ENCODE peak calls at places on chromosomes 12 and 14, in four cellular contexts. One of them, this sample, is unnamed. For H3K4me1, the result is how much of the 10 kb centered on the place peaks cover.

GRCh38 chr12:81950871-81951270 is 191.7 kb upstream of the PPFIA2 start:
- DNase-seq in DND-41: no peak
- DNase-seq in neural progenitor cell: no peak
- DNase-seq in endothelial cell of umbilical vein: no peak
- DNase-seq in this sample: no peak

GRCh38 chr12:52020539-52021336 is 14.0 kb downstream of the TAMALIN start:
- DNase-seq in endothelial cell of umbilical vein: peak
- DNase-seq in DND-41: peak
- DNase-seq in neural progenitor cell: peak
- DNase-seq in this sample: peak

GRCh38 chr14:38987781-38988180 is 115.3 kb downstream of the SEC23A start:
- DNase-seq in endothelial cell of umbilical vein: no peak
- DNase-seq in DND-41: no peak
- DNase-seq in neural progenitor cell: no peak
- DNase-seq in this sample: no peak

GRCh38 chr12:74043343-74043742 is 494.3 kb upstream of the ATXN7L3B start:
- DNase-seq in neural progenitor cell: no peak
- DNase-seq in endothelial cell of umbilical vein: no peak
- DNase-seq in DND-41: no peak
- DNase-seq in this sample: no peak

GRCh38 chr12:64039285-64039871 is 182.7 kb downstream of the KICS2 start:
- DNase-seq in endothelial cell of umbilical vein: peak
- DNase-seq in DND-41: no peak
- DNase-seq in neural progenitor cell: peak
- DNase-seq in this sample: no peak

GRCh38 chr12:130826151-130826801 is 12.8 kb downstream of the STX2 start:
- DNase-seq in neural progenitor cell: peak
- DNase-seq in endothelial cell of umbilical vein: peak
- DNase-seq in DND-41: peak
- DNase-seq in this sample: peak

GRCh38 chr14:23407516-23408306 is at the start of gene MYH6:
- DNase-seq in neural progenitor cell: no peak
- DNase-seq in endothelial cell of umbilical vein: no peak
- DNase-seq in DND-41: no peak
- DNase-seq in this sample: peak

GRCh38 chr12:103093499-103094106 is 136.1 kb downstream of the ASCL1 start:
- DNase-seq in neural progenitor cell: no peak
- DNase-seq in endothelial cell of umbilical vein: no peak
- DNase-seq in DND-41: no peak
- DNase-seq in this sample: no peak

GRCh38 chr14:60775296-60775695 is 40.7 kb downstream of the MNAT1 start:
- DNase-seq in neural progenitor cell: no peak
- DNase-seq in endothelial cell of umbilical vein: peak
- DNase-seq in DND-41: no peak
- DNase-seq in this sample: no peak

GRCh38 chr12:45329238-45329637 is 113.3 kb downstream of the ANO6 start:
- DNase-seq in DND-41: no peak
- DNase-seq in neural progenitor cell: no peak
- DNase-seq in endothelial cell of umbilical vein: no peak
- DNase-seq in this sample: no peak

GRCh38 chr12:129909051-129910020 is 5.5 kb upstream of the TMEM132D start:
- DNase-seq in neural progenitor cell: no peak
- DNase-seq in endothelial cell of umbilical vein: no peak
- DNase-seq in DND-41: no peak
- DNase-seq in this sample: no peak

GRCh38 chr12:3727877-3728632 is 24.9 kb downstream of the CRACR2A start:
- DNase-seq in neural progenitor cell: peak
- DNase-seq in DND-41: peak
- DNase-seq in endothelial cell of umbilical vein: no peak
- DNase-seq in this sample: no peak

GRCh38 chr12:49929581-49929980 is 21.0 kb upstream of the AQP2 start:
- DNase-seq in endothelial cell of umbilical vein: no peak
- DNase-seq in DND-41: no peak
- DNase-seq in neural progenitor cell: no peak
- DNase-seq in this sample: no peak

GRCh38 chr12:108649668-108650067 is 16.0 kb upstream of the SELPLG start:
- DNase-seq in DND-41: no peak
- DNase-seq in neural progenitor cell: no peak
- DNase-seq in endothelial cell of umbilical vein: peak
- DNase-seq in this sample: no peak

GRCh38 chr12:106112094-106112822 is 26.5 kb downstream of the NUAK1 start:
- DNase-seq in DND-41: no peak
- DNase-seq in neural progenitor cell: no peak
- DNase-seq in endothelial cell of umbilical vein: no peak
- DNase-seq in this sample: no peak

GRCh38 chr12:26017484-26018211 is 59.2 kb downstream of the RASSF8 start:
- DNase-seq in DND-41: peak
- DNase-seq in endothelial cell of umbilical vein: peak
- DNase-seq in neural progenitor cell: peak
- DNase-seq in this sample: no peak

GRCh38 chr14:80077262-80077661 is 134.0 kb downstream of the DIO2 start:
- DNase-seq in endothelial cell of umbilical vein: no peak
- DNase-seq in neural progenitor cell: no peak
- DNase-seq in DND-41: no peak
- DNase-seq in this sample: no peak

GRCh38 chr12:50979369-50980052 is 27.2 kb downstream of the HIGD1C start:
- DNase-seq in DND-41: no peak
- DNase-seq in endothelial cell of umbilical vein: no peak
- DNase-seq in neural progenitor cell: no peak
- DNase-seq in this sample: no peak

GRCh38 chr14:30389901-30390394 is 169.0 kb upstream of the G2E3 start:
- DNase-seq in DND-41: no peak
- DNase-seq in endothelial cell of umbilical vein: no peak
- DNase-seq in neural progenitor cell: peak
- DNase-seq in this sample: no peak

GRCh38 chr14:100640481-100641273 is 53.5 kb upstream of the BEGAIN start:
- DNase-seq in DND-41: peak
- DNase-seq in neural progenitor cell: no peak
- DNase-seq in endothelial cell of umbilical vein: no peak
- DNase-seq in this sample: no peak

GRCh38 chr12:92164712-92165111 is 19.1 kb upstream of the BTG1 start:
- DNase-seq in DND-41: no peak
- DNase-seq in neural progenitor cell: no peak
- DNase-seq in endothelial cell of umbilical vein: no peak
- DNase-seq in this sample: no peak

GRCh38 chr12:53798575-53798974 is 46.8 kb upstream of the CISTR start:
- DNase-seq in endothelial cell of umbilical vein: no peak
- DNase-seq in DND-41: no peak
- DNase-seq in neural progenitor cell: no peak
- DNase-seq in this sample: no peak

GRCh38 chr14:104358528-104359300 is 220.3 kb downstream of the KIF26A start:
- DNase-seq in endothelial cell of umbilical vein: no peak
- DNase-seq in neural progenitor cell: no peak
- DNase-seq in DND-41: no peak
- DNase-seq in this sample: no peak

GRCh38 chr12:116996648-116997047 is 85.9 kb downstream of the FBXW8 start:
- DNase-seq in endothelial cell of umbilical vein: no peak
- DNase-seq in neural progenitor cell: no peak
- DNase-seq in DND-41: no peak
- DNase-seq in this sample: no peak

GRCh38 chr14:32657081-32657480 is 281.6 kb upstream of the NPAS3 start:
- DNase-seq in endothelial cell of umbilical vein: no peak
- DNase-seq in DND-41: no peak
- DNase-seq in neural progenitor cell: no peak
- DNase-seq in this sample: peak

GRCh38 chr12:87425942-87426554 is 603.2 kb downstream of the C12orf50 start:
- DNase-seq in endothelial cell of umbilical vein: no peak
- DNase-seq in neural progenitor cell: no peak
- DNase-seq in DND-41: no peak
- DNase-seq in this sample: no peak

GRCh38 chr12:44206045-44206444 is 370.2 kb downstream of the TMEM117 start:
- DNase-seq in DND-41: no peak
- DNase-seq in endothelial cell of umbilical vein: no peak
- DNase-seq in neural progenitor cell: no peak
- DNase-seq in this sample: no peak

GRCh38 chr12:57715786-57716185 is 21.9 kb downstream of the OS9 start:
- DNase-seq in DND-41: no peak
- DNase-seq in endothelial cell of umbilical vein: no peak
- DNase-seq in neural progenitor cell: no peak
- DNase-seq in this sample: no peak

GRCh38 chr12:13980548-13981295 is 680 bp downstream of the GRIN2B start:
- DNase-seq in DND-41: no peak
- DNase-seq in endothelial cell of umbilical vein: no peak
- DNase-seq in neural progenitor cell: peak
- DNase-seq in this sample: no peak

GRCh38 chr12:78556651-78557050 is 307.9 kb upstream of the SYT1 start:
- DNase-seq in DND-41: no peak
- DNase-seq in neural progenitor cell: no peak
- DNase-seq in endothelial cell of umbilical vein: no peak
- DNase-seq in this sample: no peak

GRCh38 chr12:85564786-85565185 is 271.4 kb downstream of the RASSF9 start:
- DNase-seq in DND-41: no peak
- DNase-seq in endothelial cell of umbilical vein: no peak
- DNase-seq in neural progenitor cell: no peak
- DNase-seq in this sample: no peak

GRCh38 chr12:47838286-47838931 is 18.7 kb upstream of the HDAC7 start:
- DNase-seq in DND-41: peak
- DNase-seq in neural progenitor cell: peak
- DNase-seq in endothelial cell of umbilical vein: peak
- DNase-seq in this sample: no peak

GRCh38 chr14:71261206-71261605 is 353.9 kb downstream of the PCNX1 start:
- DNase-seq in endothelial cell of umbilical vein: peak
- DNase-seq in neural progenitor cell: no peak
- DNase-seq in DND-41: no peak
- DNase-seq in this sample: no peak

GRCh38 chr12:68873316-68873715 is 59.7 kb downstream of the CPM start:
- DNase-seq in endothelial cell of umbilical vein: no peak
- DNase-seq in DND-41: no peak
- DNase-seq in neural progenitor cell: no peak
- DNase-seq in this sample: no peak

GRCh38 chr12:112007945-112008344 is 5.0 kb downstream of the TMEM116 start:
- DNase-seq in neural progenitor cell: no peak
- DNase-seq in endothelial cell of umbilical vein: no peak
- DNase-seq in DND-41: no peak
- DNase-seq in this sample: peak
- H3K4me1 ChIP-seq in neural progenitor cell: under half
- H3K4me1 ChIP-seq in endothelial cell of umbilical vein: under half
- H3K4me1 ChIP-seq in DND-41: under half
- H3K4me1 ChIP-seq in this sample: under half

GRCh38 chr12:118109088-118109487 is 5.3 kb upstream of the VSIG10 start:
- DNase-seq in DND-41: no peak
- DNase-seq in endothelial cell of umbilical vein: no peak
- DNase-seq in neural progenitor cell: no peak
- DNase-seq in this sample: no peak
- H3K9ac ChIP-seq in DND-41: no peak
- H3K9ac ChIP-seq in endothelial cell of umbilical vein: no peak
- H3K9ac ChIP-seq in neural progenitor cell: no peak
- H3K9ac ChIP-seq in this sample: no peak

GRCh38 chr14:99581371-99581770 is 22.6 kb downstream of the CCDC85C start:
- DNase-seq in DND-41: no peak
- DNase-seq in neural progenitor cell: peak
- DNase-seq in endothelial cell of umbilical vein: no peak
- DNase-seq in this sample: no peak
- H3K4me1 ChIP-seq in DND-41: under half
- H3K4me1 ChIP-seq in neural progenitor cell: under half
- H3K4me1 ChIP-seq in endothelial cell of umbilical vein: under half
- H3K4me1 ChIP-seq in this sample: under half

DNA sequence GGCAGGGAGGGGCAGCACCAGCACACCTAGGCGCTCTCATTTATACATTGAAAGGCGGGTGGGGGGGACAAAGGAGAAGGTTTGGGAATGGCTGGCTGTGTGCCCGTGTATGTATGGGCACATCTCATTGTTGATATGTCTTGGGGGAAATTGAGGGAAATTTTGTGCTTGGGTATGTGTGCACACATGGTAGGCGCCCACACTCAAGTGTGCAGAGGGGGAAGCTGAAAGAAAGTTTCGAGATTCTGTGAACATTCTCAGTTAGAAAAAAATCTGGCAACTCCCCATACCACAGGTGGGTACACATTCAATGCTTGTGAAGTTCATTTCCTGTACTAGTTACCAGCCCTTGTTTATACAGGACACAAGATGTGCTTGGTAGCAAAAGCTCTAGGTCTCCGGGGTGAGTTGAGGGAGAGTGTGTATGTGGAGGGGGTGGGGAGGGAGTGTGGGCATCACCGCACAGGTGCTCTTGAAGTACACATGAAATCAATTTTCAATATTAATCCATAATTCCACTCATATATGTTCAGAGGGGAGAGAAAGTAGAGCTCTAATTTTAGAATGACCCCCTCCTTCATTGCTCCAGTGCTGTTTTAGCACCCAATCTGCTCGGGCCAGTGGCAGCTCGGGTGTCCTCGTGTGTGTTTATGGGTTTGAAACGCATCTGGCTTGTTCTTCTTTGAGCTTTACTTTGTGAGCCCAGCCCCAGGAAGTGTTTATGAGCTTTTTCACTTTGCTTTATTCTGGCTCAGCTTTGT is 286.0 kb downstream of the ZFP36L1 start:
- DNase-seq in DND-41: no peak
- DNase-seq in neural progenitor cell: no peak
- DNase-seq in endothelial cell of umbilical vein: no peak
- DNase-seq in this sample: no peak
- H3K9ac ChIP-seq in DND-41: no peak
- H3K9ac ChIP-seq in neural progenitor cell: no peak
- H3K9ac ChIP-seq in endothelial cell of umbilical vein: no peak
- H3K9ac ChIP-seq in this sample: no peak

GRCh38 chr12:119735079-119735478 is 67.1 kb downstream of the PRKAB1 start:
- DNase-seq in endothelial cell of umbilical vein: no peak
- DNase-seq in DND-41: no peak
- DNase-seq in neural progenitor cell: no peak
- DNase-seq in this sample: no peak
- H3K4me1 ChIP-seq in endothelial cell of umbilical vein: under half
- H3K4me1 ChIP-seq in DND-41: under half
- H3K4me1 ChIP-seq in neural progenitor cell: under half
- H3K4me1 ChIP-seq in this sample: under half

DNA sequence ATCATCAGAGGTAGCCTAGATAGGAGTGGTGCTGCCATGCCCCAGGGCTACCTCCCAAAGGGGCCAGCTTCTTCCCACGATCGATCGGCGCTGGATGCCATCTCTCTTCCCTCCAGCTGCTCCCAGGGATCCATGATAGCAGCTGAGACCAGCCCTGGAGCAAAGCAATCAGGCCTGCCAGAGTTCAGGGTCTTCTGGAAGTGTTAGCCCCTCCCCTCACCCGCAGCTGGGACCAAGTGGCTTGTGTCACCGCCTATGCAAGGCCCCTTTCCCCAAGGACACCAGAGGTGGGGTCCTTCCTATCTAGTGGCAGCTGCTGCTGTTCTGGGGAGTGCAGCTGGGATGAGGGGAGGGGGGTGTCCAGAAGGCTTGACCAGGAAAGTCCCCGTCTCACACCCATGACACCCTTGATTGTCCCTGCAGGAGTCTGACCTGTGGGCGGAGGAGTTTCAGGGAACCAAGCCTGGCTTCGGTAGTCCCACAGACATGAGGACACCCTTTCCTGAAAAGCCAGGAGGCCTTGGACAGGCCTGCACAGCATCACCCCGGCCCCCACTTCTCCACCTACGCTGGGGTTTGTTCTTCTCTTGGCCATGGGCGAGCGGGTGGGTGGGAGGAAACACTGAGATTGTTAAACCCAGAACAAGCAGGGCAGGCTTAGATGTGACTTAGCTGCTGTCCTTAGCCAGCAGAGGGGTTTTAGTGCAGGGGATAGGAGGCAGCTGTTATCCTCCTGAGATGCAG is 86.8 kb downstream of the IRF2BPL start:
- DNase-seq in endothelial cell of umbilical vein: no peak
- DNase-seq in DND-41: no peak
- DNase-seq in neural progenitor cell: no peak
- DNase-seq in this sample: no peak
- H3K9ac ChIP-seq in endothelial cell of umbilical vein: no peak
- H3K9ac ChIP-seq in DND-41: no peak
- H3K9ac ChIP-seq in neural progenitor cell: no peak
- H3K9ac ChIP-seq in this sample: no peak

This sample was measured in kidney.